ENCODE peak calls at places on chromosomes 12 and 14, in six cellular contexts. Y is AG04450; L is aorta; U is tibial nerve; G is heart left ventricle; F is naive thymus-derived CD4-positive, alpha-beta T cell. N is an unnamed sample.

GRCh38 chr12:12273291-12273957 is 6.6 kb upstream of the LRP6 start:
- DNase-seq in G (no peak), L (no peak), F (no peak), U (no peak), Y (no peak), N (no peak)

GRCh38 chr12:56753566-56753965 is 1.4 kb upstream of the PRIM1 start:
- DNase-seq in G (no peak), U (no peak), F (no peak), L (no peak), Y (no peak), N (no peak)

GRCh38 chr12:67681145-67681778 is 32.7 kb downstream of the DYRK2 start:
- DNase-seq in U (peak; percentile 35), F (no peak), L (no peak), Y (peak; percentile 89), G (no peak), N (no peak)

GRCh38 chr14:90518075-90518940 is 121.5 kb downstream of the CALM1 start:
- DNase-seq in G (peak; percentile 37), F (no peak), U (no peak), L (no peak), Y (no peak), N (no peak)

GRCh38 chr12:5922500-5922899 is 22.6 kb downstream of the ANO2 start:
- DNase-seq in Y (no peak), F (no peak), U (no peak), L (no peak), G (no peak), N (no peak)

GRCh38 chr14:50533314-50533705 is 941 bp upstream of the MAP4K5 start:
- DNase-seq in L (no peak), F (no peak), U (no peak), Y (no peak), G (no peak), N (no peak)

GRCh38 chr12:57235012-57235727 is 5.7 kb downstream of the SHMT2 start:
- DNase-seq in F (no peak), L (peak; percentile 87), U (no peak), Y (no peak), G (peak; percentile 85), N (no peak)

GRCh38 chr14:48430805-48431204 is 755.4 kb upstream of the MDGA2 start:
- DNase-seq in Y (no peak), G (no peak), F (no peak), L (no peak), U (no peak), N (no peak)

GRCh38 chr12:15435597-15435996 is 113.3 kb downstream of the PTPRO start:
- DNase-seq in F (no peak), L (no peak), G (no peak), U (no peak), Y (no peak), N (no peak)

GRCh38 chr12:101968770-101969169 is 91.4 kb downstream of the DRAM1 start:
- DNase-seq in F (no peak), L (no peak), G (no peak), U (no peak), Y (no peak), N (no peak)

GRCh38 chr14:21990116-21990515 is 316.5 kb upstream of the OR4E1 start:
- DNase-seq in F (peak; percentile 36), G (no peak), L (no peak), Y (no peak), U (no peak), N (no peak)

GRCh38 chr12:119302334-119303132 is 32.0 kb upstream of the CCDC60 start:
- DNase-seq in F (no peak), Y (no peak), U (peak; percentile 31), L (no peak), G (no peak), N (no peak)

GRCh38 chr12:117853600-117853999 is 115.2 kb downstream of the KSR2 start:
- DNase-seq in Y (no peak), G (no peak), U (no peak), L (no peak), F (no peak), N (no peak)

DNA sequence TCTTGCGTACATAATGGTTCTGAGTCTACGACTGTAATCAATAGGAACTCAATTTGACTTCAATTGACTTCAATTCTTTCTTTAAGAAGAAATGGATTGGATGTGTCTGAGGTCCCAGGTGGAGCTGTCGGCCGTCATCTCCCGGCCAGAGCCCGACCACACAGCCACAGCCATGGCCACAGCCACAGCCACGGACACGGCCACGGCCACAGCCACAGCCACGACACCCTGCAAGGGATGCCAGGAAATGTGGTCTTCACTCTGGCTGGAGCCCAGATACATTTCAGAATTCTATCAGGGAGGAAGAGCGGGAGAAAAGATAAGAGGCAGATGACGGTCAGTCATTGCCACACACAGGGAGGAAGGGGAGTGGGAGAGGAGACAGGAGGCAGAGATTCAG is 58.9 kb downstream of the GALNT9 start:
- DNase-seq in U (no peak), F (no peak), L (no peak), Y (no peak), G (no peak), N (no peak)
- H3K9me3 ChIP-seq in U (no peaks in the 10 kb centered on the region), F (no peaks in the 10 kb centered on the region), L (no peaks in the 10 kb centered on the region), Y (peaks cover 37% of the 10 kb centered on the region), G (no peaks in the 10 kb centered on the region), N (no peaks in the 10 kb centered on the region)

GRCh38 chr14:100807496-100807895 is 18.4 kb upstream of the MEG3 start:
- DNase-seq in Y (no peak), U (no peak), F (no peak), G (no peak), L (peak; percentile 9), N (no peak)
- H3K9me3 ChIP-seq in Y (peaks cover 56% of the 10 kb centered on the region), U (no peaks in the 10 kb centered on the region), F (no peaks in the 10 kb centered on the region), G (peaks cover 23% of the 10 kb centered on the region), L (peaks cover 10% of the 10 kb centered on the region), N (no peaks in the 10 kb centered on the region)

GRCh38 chr14:105938959-105939358 is 412.6 kb downstream of the TMEM121 start:
- DNase-seq in Y (no peak), L (no peak), U (no peak), G (no peak), F (no peak), N (no peak)

GRCh38 chr14:105937253-105938054 is 411.1 kb downstream of the TMEM121 start:
- DNase-seq in U (no peak), G (no peak), Y (no peak), F (no peak), L (no peak), N (no peak)

GRCh38 chr14:105940534-105941225 is 414.3 kb downstream of the TMEM121 start:
- DNase-seq in Y (no peak), U (no peak), F (no peak), L (no peak), G (no peak), N (no peak)

GRCh38 chr14:105939810-105940508 is 413.6 kb downstream of the TMEM121 start:
- DNase-seq in F (no peak), L (no peak), Y (no peak), G (no peak), U (no peak), N (no peak)

DNA sequence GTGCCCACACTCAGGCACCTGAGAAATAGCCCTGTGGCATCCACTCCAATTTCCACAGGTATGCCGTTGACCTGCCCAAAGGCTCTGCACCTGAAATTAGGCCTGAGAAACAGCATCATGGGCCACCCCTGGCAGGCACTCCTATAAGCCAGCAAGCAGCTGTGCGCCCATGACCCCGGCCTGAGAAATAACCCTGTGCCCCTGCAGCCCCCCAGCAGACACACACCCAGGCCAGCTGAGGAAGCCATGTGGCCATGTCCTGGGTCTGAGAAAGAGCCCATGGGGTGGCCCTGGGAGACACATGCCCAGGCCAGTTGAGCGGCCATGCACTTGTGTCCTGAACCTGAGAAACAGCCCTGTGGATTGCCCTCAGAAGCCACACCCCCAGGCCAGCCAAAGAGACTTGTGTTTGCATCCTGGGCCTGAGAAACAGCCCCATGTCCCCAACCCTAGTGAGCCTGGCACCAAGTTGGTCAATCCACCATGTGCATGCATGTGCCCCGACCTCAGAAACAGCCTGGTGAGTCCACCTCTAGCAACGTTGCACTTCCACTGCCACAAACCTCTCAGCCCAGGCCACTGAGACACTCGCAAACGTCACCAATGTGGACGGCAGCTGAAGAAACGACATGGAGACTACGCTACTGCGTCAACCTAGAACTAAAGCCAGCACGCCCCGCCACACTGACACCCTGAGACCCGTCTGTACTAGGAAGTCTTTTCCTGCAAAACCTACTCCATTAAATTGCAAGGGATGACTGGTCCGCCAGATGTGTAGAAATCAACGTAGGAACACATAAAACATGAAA is 411.9 kb downstream of the TMEM121 start:
- DNase-seq in L (no peak), F (no peak), G (no peak), U (no peak), Y (no peak), N (no peak)
- H3K9me3 ChIP-seq in L (peaks cover 13% of the 10 kb centered on the region), F (peaks cover 5% of the 10 kb centered on the region), G (peaks cover 38% of the 10 kb centered on the region), U (no peaks in the 10 kb centered on the region), Y (peaks cover 59% of the 10 kb centered on the region), N (no peaks in the 10 kb centered on the region)

GRCh38 chr14:98198385-98198784 is 1073.6 kb downstream of the BCL11B start:
- DNase-seq in U (no peak), G (no peak), L (no peak), Y (no peak), F (no peak), N (peak; percentile 25)
- H3K9me3 ChIP-seq in U (no peaks in the 10 kb centered on the region), G (no peaks in the 10 kb centered on the region), L (no peaks in the 10 kb centered on the region), Y (peaks cover 44% of the 10 kb centered on the region), F (no peaks in the 10 kb centered on the region), N (no peaks in the 10 kb centered on the region)

GRCh38 chr14:100813291-100813690 is 12.6 kb upstream of the MEG3 start:
- DNase-seq in G (no peak), F (no peak), Y (no peak), L (peak; percentile 12), U (no peak), N (no peak)

GRCh38 chr14:100807979-100808734 is 17.8 kb upstream of the MEG3 start:
- DNase-seq in Y (no peak), U (no peak), G (no peak), L (peak; percentile 22), F (no peak), N (no peak)

GRCh38 chr14:100806386-100806785 is 19.5 kb upstream of the MEG3 start:
- DNase-seq in U (no peak), Y (no peak), L (peak; percentile 30), G (peak; percentile 15), F (no peak), N (no peak)

GRCh38 chr14:100810861-100811461 is 15.0 kb upstream of the MEG3 start:
- DNase-seq in G (no peak), Y (no peak), U (no peak), F (no peak), L (no peak), N (no peak)

DNA sequence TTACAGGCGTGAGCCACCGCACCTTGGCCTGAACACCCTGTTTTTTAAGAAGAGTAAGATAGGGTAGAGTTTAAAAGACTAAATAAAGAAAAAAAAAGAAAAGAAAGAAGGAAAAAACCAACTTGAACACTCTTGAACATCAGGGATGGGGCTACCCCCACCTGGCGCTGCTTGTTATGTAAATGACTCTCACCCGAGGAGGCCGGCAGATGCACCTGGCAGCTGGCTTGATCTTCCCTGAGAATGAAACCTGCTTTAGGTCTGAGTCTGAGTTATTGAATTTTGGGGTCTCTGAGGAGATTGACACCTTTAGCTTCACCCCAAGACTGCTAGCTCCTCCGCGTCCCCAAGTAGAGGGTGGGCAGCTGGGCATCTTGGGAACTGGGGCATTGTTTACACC is 15.5 kb upstream of the MEG3 start:
- DNase-seq in F (no peak), U (no peak), L (no peak), G (no peak), Y (no peak), N (no peak)
- H3K9me3 ChIP-seq in F (no peaks in the 10 kb centered on the region), U (no peaks in the 10 kb centered on the region), L (peaks cover 10% of the 10 kb centered on the region), G (peaks cover 23% of the 10 kb centered on the region), Y (peaks cover 53% of the 10 kb centered on the region), N (no peaks in the 10 kb centered on the region)

GRCh38 chr14:103496776-103497175 is 25.9 kb downstream of the CKB start:
- DNase-seq in Y (no peak), G (no peak), L (no peak), F (no peak), U (no peak), N (no peak)
- H3K9me3 ChIP-seq in Y (no peaks in the 10 kb centered on the region), G (no peaks in the 10 kb centered on the region), L (no peaks in the 10 kb centered on the region), F (no peaks in the 10 kb centered on the region), U (no peaks in the 10 kb centered on the region), N (no peaks in the 10 kb centered on the region)

GRCh38 chr14:94484476-94484875 is 8.5 kb upstream of the SERPINA9 start:
- DNase-seq in Y (no peak), F (no peak), G (no peak), U (no peak), L (no peak), N (no peak)
- H3K9me3 ChIP-seq in Y (peaks cover 6% of the 10 kb centered on the region), F (no peaks in the 10 kb centered on the region), G (peaks cover 3% of the 10 kb centered on the region), U (no peaks in the 10 kb centered on the region), L (no peaks in the 10 kb centered on the region), N (no peaks in the 10 kb centered on the region)